ENCODE peak calls at places on chromosomes 3 and 15, in five cellular contexts. One of them, this sample, is unnamed.

GRCh38 chr15:67063689-67064606 is 1.5 kb upstream of the SMAD3 start:
- DNase-seq in SK-N-SH: no peak
- DNase-seq in posterior cingulate gyrus: peak; percentile 78
- DNase-seq in activated effector memory CD4-positive, alpha-beta T cell treated with Interleukin-2 at 50 U/mL for 16 hours: no peak
- DNase-seq in NCI-H1092 treated with DMSO at 0.1 percent for 48 hours: no peak
- DNase-seq in this sample: peak; percentile 79

GRCh38 chr3:62201438-62202035 is 171.8 kb downstream of the FEZF2 start:
- DNase-seq in activated effector memory CD4-positive, alpha-beta T cell treated with Interleukin-2 at 50 U/mL for 16 hours: no peak
- DNase-seq in NCI-H1092 treated with DMSO at 0.1 percent for 48 hours: peak; percentile 14
- DNase-seq in SK-N-SH: peak; percentile 65
- DNase-seq in posterior cingulate gyrus: no peak
- DNase-seq in this sample: no peak

GRCh38 chr3:14317057-14317553 is 85.3 kb upstream of the SLC6A6 start:
- DNase-seq in SK-N-SH: no peak
- DNase-seq in activated effector memory CD4-positive, alpha-beta T cell treated with Interleukin-2 at 50 U/mL for 16 hours: no peak
- DNase-seq in NCI-H1092 treated with DMSO at 0.1 percent for 48 hours: no peak
- DNase-seq in posterior cingulate gyrus: peak; percentile 13
- DNase-seq in this sample: no peak

GRCh38 chr3:151003772-151004127 is 31.2 kb upstream of the CLRN1 start:
- DNase-seq in posterior cingulate gyrus: no peak
- DNase-seq in NCI-H1092 treated with DMSO at 0.1 percent for 48 hours: no peak
- DNase-seq in SK-N-SH: no peak
- DNase-seq in activated effector memory CD4-positive, alpha-beta T cell treated with Interleukin-2 at 50 U/mL for 16 hours: no peak
- DNase-seq in this sample: no peak

GRCh38 chr3:135226057-135226456 is 431.0 kb downstream of the EPHB1 start:
- DNase-seq in posterior cingulate gyrus: no peak
- DNase-seq in activated effector memory CD4-positive, alpha-beta T cell treated with Interleukin-2 at 50 U/mL for 16 hours: no peak
- DNase-seq in SK-N-SH: no peak
- DNase-seq in NCI-H1092 treated with DMSO at 0.1 percent for 48 hours: no peak
- DNase-seq in this sample: no peak

GRCh38 chr15:51620647-51621046 is 1.9 kb downstream of the DMXL2 start:
- DNase-seq in SK-N-SH: no peak
- DNase-seq in NCI-H1092 treated with DMSO at 0.1 percent for 48 hours: peak; percentile 24
- DNase-seq in activated effector memory CD4-positive, alpha-beta T cell treated with Interleukin-2 at 50 U/mL for 16 hours: no peak
- DNase-seq in posterior cingulate gyrus: no peak
- DNase-seq in this sample: no peak

GRCh38 chr15:60476713-60477112 is 2.2 kb downstream of the ICE2 start:
- DNase-seq in SK-N-SH: no peak
- DNase-seq in activated effector memory CD4-positive, alpha-beta T cell treated with Interleukin-2 at 50 U/mL for 16 hours: no peak
- DNase-seq in posterior cingulate gyrus: no peak
- DNase-seq in NCI-H1092 treated with DMSO at 0.1 percent for 48 hours: no peak
- DNase-seq in this sample: no peak

GRCh38 chr3:124627501-124627908 is 102.7 kb upstream of the UMPS start:
- DNase-seq in SK-N-SH: no peak
- DNase-seq in activated effector memory CD4-positive, alpha-beta T cell treated with Interleukin-2 at 50 U/mL for 16 hours: no peak
- DNase-seq in NCI-H1092 treated with DMSO at 0.1 percent for 48 hours: no peak
- DNase-seq in posterior cingulate gyrus: no peak
- DNase-seq in this sample: no peak

GRCh38 chr15:35505152-35505551 is 40.8 kb downstream of the DPH6 start:
- DNase-seq in NCI-H1092 treated with DMSO at 0.1 percent for 48 hours: no peak
- DNase-seq in posterior cingulate gyrus: no peak
- DNase-seq in SK-N-SH: no peak
- DNase-seq in activated effector memory CD4-positive, alpha-beta T cell treated with Interleukin-2 at 50 U/mL for 16 hours: no peak
- DNase-seq in this sample: no peak

GRCh38 chr3:187401861-187402260 is 33.7 kb downstream of the RTP4 start:
- DNase-seq in SK-N-SH: no peak
- DNase-seq in NCI-H1092 treated with DMSO at 0.1 percent for 48 hours: no peak
- DNase-seq in activated effector memory CD4-positive, alpha-beta T cell treated with Interleukin-2 at 50 U/mL for 16 hours: no peak
- DNase-seq in posterior cingulate gyrus: no peak
- DNase-seq in this sample: no peak

GRCh38 chr3:194615221-194615620 is 18.0 kb downstream of the TMEM44 start:
- DNase-seq in NCI-H1092 treated with DMSO at 0.1 percent for 48 hours: no peak
- DNase-seq in activated effector memory CD4-positive, alpha-beta T cell treated with Interleukin-2 at 50 U/mL for 16 hours: no peak
- DNase-seq in posterior cingulate gyrus: peak; percentile 17
- DNase-seq in SK-N-SH: no peak
- DNase-seq in this sample: no peak

GRCh38 chr3:99418209-99418635 is 220.2 kb upstream of the COL8A1 start:
- DNase-seq in NCI-H1092 treated with DMSO at 0.1 percent for 48 hours: no peak
- DNase-seq in posterior cingulate gyrus: no peak
- DNase-seq in SK-N-SH: no peak
- DNase-seq in activated effector memory CD4-positive, alpha-beta T cell treated with Interleukin-2 at 50 U/mL for 16 hours: no peak
- DNase-seq in this sample: no peak

GRCh38 chr3:123371426-123371825 is 77.5 kb downstream of the ADCY5 start:
- DNase-seq in posterior cingulate gyrus: no peak
- DNase-seq in SK-N-SH: no peak
- DNase-seq in activated effector memory CD4-positive, alpha-beta T cell treated with Interleukin-2 at 50 U/mL for 16 hours: no peak
- DNase-seq in NCI-H1092 treated with DMSO at 0.1 percent for 48 hours: no peak
- DNase-seq in this sample: no peak

GRCh38 chr3:120275553-120276092 is 9.4 kb downstream of the GPR156 start:
- DNase-seq in posterior cingulate gyrus: no peak
- DNase-seq in SK-N-SH: no peak
- DNase-seq in NCI-H1092 treated with DMSO at 0.1 percent for 48 hours: no peak
- DNase-seq in activated effector memory CD4-positive, alpha-beta T cell treated with Interleukin-2 at 50 U/mL for 16 hours: no peak
- DNase-seq in this sample: no peak

GRCh38 chr3:117874028-117874765 is 1160.4 kb downstream of the IGSF11 start:
- DNase-seq in posterior cingulate gyrus: no peak
- DNase-seq in activated effector memory CD4-positive, alpha-beta T cell treated with Interleukin-2 at 50 U/mL for 16 hours: no peak
- DNase-seq in SK-N-SH: no peak
- DNase-seq in NCI-H1092 treated with DMSO at 0.1 percent for 48 hours: peak; percentile 58
- DNase-seq in this sample: no peak

GRCh38 chr3:189809583-189809982 is 178.4 kb downstream of the TP63 start:
- DNase-seq in posterior cingulate gyrus: no peak
- DNase-seq in NCI-H1092 treated with DMSO at 0.1 percent for 48 hours: no peak
- DNase-seq in SK-N-SH: no peak
- DNase-seq in activated effector memory CD4-positive, alpha-beta T cell treated with Interleukin-2 at 50 U/mL for 16 hours: no peak
- DNase-seq in this sample: no peak

GRCh38 chr3:100440895-100441294 is 39.6 kb downstream of the LNP1 start:
- DNase-seq in SK-N-SH: no peak
- DNase-seq in activated effector memory CD4-positive, alpha-beta T cell treated with Interleukin-2 at 50 U/mL for 16 hours: no peak
- DNase-seq in NCI-H1092 treated with DMSO at 0.1 percent for 48 hours: no peak
- DNase-seq in posterior cingulate gyrus: no peak
- DNase-seq in this sample: no peak

GRCh38 chr3:17130956-17131355 is 246.2 kb downstream of the PLCL2 start:
- DNase-seq in posterior cingulate gyrus: no peak
- DNase-seq in SK-N-SH: no peak
- DNase-seq in NCI-H1092 treated with DMSO at 0.1 percent for 48 hours: no peak
- DNase-seq in activated effector memory CD4-positive, alpha-beta T cell treated with Interleukin-2 at 50 U/mL for 16 hours: no peak
- DNase-seq in this sample: no peak

GRCh38 chr3:36497234-36497633 is 116.9 kb downstream of the STAC start:
- DNase-seq in SK-N-SH: no peak
- DNase-seq in NCI-H1092 treated with DMSO at 0.1 percent for 48 hours: no peak
- DNase-seq in posterior cingulate gyrus: no peak
- DNase-seq in activated effector memory CD4-positive, alpha-beta T cell treated with Interleukin-2 at 50 U/mL for 16 hours: no peak
- DNase-seq in this sample: no peak

GRCh38 chr3:183988216-183988790 is 29.4 kb downstream of the ABCC5 start:
- DNase-seq in NCI-H1092 treated with DMSO at 0.1 percent for 48 hours: no peak
- DNase-seq in SK-N-SH: no peak
- DNase-seq in activated effector memory CD4-positive, alpha-beta T cell treated with Interleukin-2 at 50 U/mL for 16 hours: no peak
- DNase-seq in posterior cingulate gyrus: no peak
- DNase-seq in this sample: peak; percentile 63

GRCh38 chr3:123141276-123141675 is 60.5 kb upstream of the SEC22A start:
- DNase-seq in activated effector memory CD4-positive, alpha-beta T cell treated with Interleukin-2 at 50 U/mL for 16 hours: no peak
- DNase-seq in NCI-H1092 treated with DMSO at 0.1 percent for 48 hours: no peak
- DNase-seq in posterior cingulate gyrus: no peak
- DNase-seq in SK-N-SH: no peak
- DNase-seq in this sample: no peak

GRCh38 chr3:177236704-177237103 is 39.4 kb upstream of the TBL1XR1 start:
- DNase-seq in SK-N-SH: no peak
- DNase-seq in NCI-H1092 treated with DMSO at 0.1 percent for 48 hours: no peak
- DNase-seq in activated effector memory CD4-positive, alpha-beta T cell treated with Interleukin-2 at 50 U/mL for 16 hours: no peak
- DNase-seq in posterior cingulate gyrus: no peak
- DNase-seq in this sample: no peak

GRCh38 chr3:14124223-14124614 is 451 bp downstream of the CHCHD4 start:
- DNase-seq in posterior cingulate gyrus: peak; percentile 89
- DNase-seq in SK-N-SH: peak; percentile 77
- DNase-seq in NCI-H1092 treated with DMSO at 0.1 percent for 48 hours: peak; percentile 43
- DNase-seq in activated effector memory CD4-positive, alpha-beta T cell treated with Interleukin-2 at 50 U/mL for 16 hours: peak; percentile 59
- DNase-seq in this sample: peak; percentile 78

GRCh38 chr3:151085889-151086483 is 522 bp downstream of the MED12L start:
- DNase-seq in activated effector memory CD4-positive, alpha-beta T cell treated with Interleukin-2 at 50 U/mL for 16 hours: no peak
- DNase-seq in posterior cingulate gyrus: peak; percentile 78
- DNase-seq in SK-N-SH: peak; percentile 82
- DNase-seq in NCI-H1092 treated with DMSO at 0.1 percent for 48 hours: peak; percentile 53
- DNase-seq in this sample: peak; percentile 56